ENCODE peak calls at places on chromosomes 12 and 14, in four cellular contexts. One of them, this sample, is unnamed.
A peak's percentile ranks its signal among the peaks of the same experiment; 100 is the strongest.

GRCh38 chr14:35374273-35374681 is 30.3 kb downstream of the NFKBIA start:
- DNase-seq in heart left ventricle: no peak
- DNase-seq in AG10803: peak; percentile 99
- DNase-seq in cardiac septum: no peak
- DNase-seq in this sample: no peak

GRCh38 chr14:89240414-89240813 is 176.6 kb downstream of the FOXN3 start:
- DNase-seq in heart left ventricle: no peak
- DNase-seq in AG10803: peak; percentile 13
- DNase-seq in cardiac septum: no peak
- DNase-seq in this sample: no peak

GRCh38 chr12:113577464-113578121 is 105.9 kb upstream of the LHX5 start:
- DNase-seq in heart left ventricle: no peak
- DNase-seq in AG10803: no peak
- DNase-seq in cardiac septum: no peak
- DNase-seq in this sample: no peak

GRCh38 chr12:104057771-104058197 is 6.5 kb upstream of the HCFC2 start:
- DNase-seq in heart left ventricle: no peak
- DNase-seq in AG10803: no peak
- DNase-seq in cardiac septum: no peak
- DNase-seq in this sample: no peak

GRCh38 chr12:98544741-98545140 is 29.4 kb downstream of the TMPO start:
- DNase-seq in heart left ventricle: no peak
- DNase-seq in AG10803: peak; percentile 16
- DNase-seq in cardiac septum: no peak
- DNase-seq in this sample: no peak

GRCh38 chr14:39395555-39396254 is 36.5 kb downstream of the FBXO33 start:
- DNase-seq in heart left ventricle: no peak
- DNase-seq in AG10803: no peak
- DNase-seq in cardiac septum: no peak
- DNase-seq in this sample: no peak

GRCh38 chr12:101044512-101045074 is 165.4 kb downstream of the SLC5A8 start:
- DNase-seq in heart left ventricle: no peak
- DNase-seq in AG10803: no peak
- DNase-seq in cardiac septum: no peak
- DNase-seq in this sample: no peak

GRCh38 chr12:18897816-18898215 is 159.9 kb downstream of the CAPZA3 start:
- DNase-seq in heart left ventricle: no peak
- DNase-seq in AG10803: no peak
- DNase-seq in cardiac septum: no peak
- DNase-seq in this sample: no peak

GRCh38 chr14:48580692-48581091 is 905.3 kb upstream of the MDGA2 start:
- DNase-seq in heart left ventricle: no peak
- DNase-seq in AG10803: no peak
- DNase-seq in cardiac septum: no peak
- DNase-seq in this sample: peak; percentile 40

This sample was measured in posterior vena cava.